ENCODE peak calls at places on chromosomes 12 and 14, in four cellular contexts. O is GM12878, U is HepG2, R is H1. G is an unnamed sample. For H3K36me3, the result is how much of the 10 kb centered on the place peaks cover.

GRCh38 chr14:50055461-50056228 is 60.7 kb downstream of the VCPKMT start:
- DNase-seq in O (no peak), U (no peak), R (no peak), G (no peak)

GRCh38 chr12:50567926-50568325 is 63.1 kb downstream of the DIP2B start:
- DNase-seq in O (no peak), U (peak), R (no peak), G (no peak)

GRCh38 chr12:127690161-127690560 is 576.8 kb upstream of the TMEM132C start:
- DNase-seq in O (no peak), U (no peak), R (no peak), G (no peak)

GRCh38 chr14:65850429-65851145 is 438.1 kb downstream of the FUT8 start:
- DNase-seq in O (no peak), U (no peak), R (no peak), G (no peak)

GRCh38 chr12:79183003-79183402 is 318.4 kb downstream of the SYT1 start:
- DNase-seq in O (no peak), U (no peak), R (no peak), G (no peak)

GRCh38 chr14:51849095-51849494 is 11.3 kb upstream of the GNG2 start:
- DNase-seq in O (no peak), U (no peak), R (no peak), G (no peak)

GRCh38 chr12:53746592-53747491 is 4.9 kb downstream of the CISTR start:
- DNase-seq in O (peak), U (peak), R (peak), G (peak)

GRCh38 chr12:57118711-57119271 is 7.6 kb upstream of the STAT6 start:
- DNase-seq in O (no peak), U (no peak), R (no peak), G (no peak)

GRCh38 chr12:132429932-132430643 is 59.9 kb upstream of the FBRSL1 start:
- DNase-seq in O (no peak), U (no peak), R (no peak), G (no peak)

GRCh38 chr12:44357476-44357875 is 518.6 kb downstream of the NELL2 start:
- DNase-seq in O (no peak), U (no peak), R (no peak), G (no peak)

GRCh38 chr12:32139064-32139421 is 32.4 kb downstream of the BICD1 start:
- DNase-seq in O (peak), U (no peak), R (no peak), G (no peak)

DNA sequence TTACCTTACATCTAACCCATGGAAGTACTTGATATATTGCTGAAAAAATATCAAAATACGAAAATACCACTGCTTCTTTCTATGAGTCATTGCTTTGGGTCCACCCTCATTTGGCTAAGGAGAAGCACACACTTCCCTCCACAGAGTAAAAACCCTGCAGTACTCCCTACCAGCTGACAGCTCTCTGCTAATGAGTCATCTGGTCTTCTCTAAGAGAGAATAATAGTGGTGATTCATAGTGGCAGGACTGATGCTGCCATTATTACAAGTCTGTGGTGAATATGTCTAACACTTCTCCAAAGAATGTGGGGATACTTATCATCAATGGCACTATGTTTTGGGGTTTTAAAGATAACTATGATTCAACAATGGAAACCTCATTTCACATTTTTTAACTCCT is 90.7 kb downstream of the PPFIA2 start:
- DNase-seq in O (no peak), U (no peak), R (no peak), G (peak)
- TF ChIP-seq SUZ12 in O (no peak), U (no peak), R (no peak), G (no peak)

GRCh38 chr14:32495435-32495734 is 166.3 kb downstream of the AKAP6 start:
- DNase-seq in O (no peak), U (no peak), R (no peak), G (no peak)
- H3K4me3 ChIP-seq in O (no peak), U (no peak), R (no peak), G (no peak)

GRCh38 chr14:21210023-21210422 is 54.2 kb upstream of the OR5AU1 start:
- DNase-seq in O (no peak), U (no peak), R (no peak), G (no peak)
- H3K36me3 ChIP-seq in O (under half), U (half or more), R (half or more), G (half or more)

GRCh38 chr14:68523994-68524725 is 268.7 kb downstream of the ZFP36L1 start:
- DNase-seq in O (no peak), U (no peak), R (no peak), G (no peak)
- TF ChIP-seq SUZ12 in O (no peak), U (no peak), R (no peak), G (no peak)

DNA sequence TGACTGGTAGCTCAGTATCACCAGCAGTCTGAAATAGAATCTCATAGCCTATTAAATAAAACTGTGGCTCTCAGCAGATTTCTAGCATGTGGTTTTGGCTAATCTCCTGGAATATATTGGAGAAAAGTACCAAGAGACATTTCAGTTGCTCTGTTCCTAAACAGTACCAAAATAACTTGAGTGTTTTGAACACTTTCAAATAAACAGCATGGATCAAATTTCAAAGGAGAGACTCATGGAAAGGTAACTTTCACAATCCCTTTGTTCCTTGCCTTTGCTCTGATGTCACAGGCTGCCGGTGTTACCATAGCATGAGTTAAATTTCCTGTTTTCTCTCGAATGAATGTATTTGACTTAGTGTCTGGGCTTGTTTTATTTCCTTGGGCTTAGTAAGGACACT is 3.4 kb downstream of the ARG2 start:
- DNase-seq in O (no peak), U (peak), R (no peak), G (no peak)
- H3K4me3 ChIP-seq in O (no peak), U (no peak), R (no peak), G (no peak)

DNA sequence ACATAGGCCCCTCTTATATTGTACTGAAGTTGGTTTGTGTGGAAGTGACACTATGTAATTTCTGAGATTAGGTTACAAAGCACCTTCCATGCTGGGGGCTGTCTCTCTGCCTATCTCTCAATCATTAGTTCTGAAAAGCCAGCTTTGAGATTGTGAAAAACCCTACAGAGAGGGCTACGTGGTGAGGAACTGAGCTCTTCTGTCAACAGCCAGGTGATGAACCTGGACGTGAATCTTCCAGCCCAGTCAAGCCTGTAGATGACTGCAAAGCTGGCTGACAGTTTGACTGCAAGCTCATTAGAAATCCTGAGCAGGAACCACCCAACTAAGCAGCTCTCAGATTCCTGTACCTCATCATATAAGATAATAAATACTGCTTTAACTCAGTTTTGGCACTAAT is 36.3 kb upstream of the BBS10 start:
- DNase-seq in O (no peak), U (no peak), R (no peak), G (no peak)
- H3K36me3 ChIP-seq in O (under half), U (under half), R (under half), G (under half)

GRCh38 chr14:104664107-104664506 is 25.3 kb upstream of the INF2 start:
- DNase-seq in O (no peak), U (no peak), R (no peak), G (no peak)

GRCh38 chr14:104664588-104664987 is 24.8 kb upstream of the INF2 start:
- DNase-seq in O (no peak), U (no peak), R (no peak), G (no peak)

GRCh38 chr14:104665092-104665662 is 24.2 kb upstream of the INF2 start:
- DNase-seq in O (no peak), U (no peak), R (no peak), G (no peak)

GRCh38 chr14:104666981-104667380 is 22.4 kb upstream of the INF2 start:
- DNase-seq in O (no peak), U (no peak), R (no peak), G (no peak)

GRCh38 chr14:104665663-104666522 is 23.5 kb upstream of the INF2 start:
- DNase-seq in O (no peak), U (peak), R (no peak), G (no peak)
- TF ChIP-seq SUZ12 in O (no peak), U (no peak), R (no peak), G (no peak)

GRCh38 chr14:92973265-92973797 is 50.4 kb downstream of the CHGA start:
- DNase-seq in O (no peak), U (peak), R (peak), G (peak)
- H3K4me3 ChIP-seq in O (no peak), U (no peak), R (no peak), G (no peak)

GRCh38 chr12:109577311-109577710 is 3.7 kb downstream of the MVK start:
- DNase-seq in O (no peak), U (no peak), R (no peak), G (no peak)
- H3K36me3 ChIP-seq in O (under half), U (half or more), R (half or more), G (half or more)